ENCODE peak calls at places on chromosome 6, in eight cellular contexts. L is HT-29, U is choroid plexus epithelial cell, V is amniotic stem cell, R is sciatic nerve, H is NCI-H2029 treated with DMSO at 0.1 percent for 48 hours, O is dorsolateral prefrontal cortex, K is M059J. E is an unnamed sample.

GRCh38 chr6:41655706-41656668 is 17.7 kb downstream of the MDFI start:
- DNase-seq in L (no peak), U (peak), V (no peak), R (no peak), H (no peak), O (no peak), K (no peak), E (no peak)

GRCh38 chr6:165178056-165178455 is 131.3 kb downstream of the C6orf118 start:
- DNase-seq in L (no peak), U (no peak), V (no peak), R (no peak), H (no peak), O (no peak), K (peak), E (no peak)

GRCh38 chr6:51028271-51028670 is 209.6 kb downstream of the TFAP2B start:
- DNase-seq in L (no peak), U (peak), V (no peak), R (no peak), H (no peak), O (no peak), K (peak), E (no peak)

GRCh38 chr6:24323632-24324337 is 34.1 kb downstream of the DCDC2 start:
- DNase-seq in L (no peak), U (no peak), V (no peak), R (no peak), H (no peak), O (no peak), K (peak), E (no peak)

GRCh38 chr6:43978473-43979360 is 148.5 kb downstream of the MRPL14 start:
- DNase-seq in L (no peak), U (no peak), V (no peak), R (peak), H (no peak), O (no peak), K (no peak), E (peak)

GRCh38 chr6:24933868-24934401 is 1.8 kb downstream of the RIPOR2 start:
- DNase-seq in L (peak), U (peak), V (no peak), R (no peak), H (no peak), O (no peak), K (no peak), E (no peak)

GRCh38 chr6:53792016-53792415 is 2.8 kb upstream of the LRRC1 start:
- DNase-seq in L (no peak), U (no peak), V (no peak), R (no peak), H (no peak), O (no peak), K (no peak), E (no peak)

GRCh38 chr6:141335476-141335875 is 797.2 kb upstream of the GJE1 start:
- DNase-seq in L (no peak), U (no peak), V (no peak), R (no peak), H (no peak), O (no peak), K (no peak), E (no peak)

GRCh38 chr6:147135211-147135672 is 69.0 kb upstream of the STXBP5 start:
- DNase-seq in L (no peak), U (peak), V (no peak), R (no peak), H (peak), O (no peak), K (peak), E (no peak)

GRCh38 chr6:119610265-119610664 is 260.7 kb upstream of the MAN1A1 start:
- DNase-seq in L (no peak), U (no peak), V (no peak), R (no peak), H (no peak), O (no peak), K (no peak), E (no peak)

GRCh38 chr6:8731874-8732273 is 296.5 kb upstream of the SLC35B3 start:
- DNase-seq in L (no peak), U (no peak), V (no peak), R (no peak), H (no peak), O (no peak), K (peak), E (no peak)

GRCh38 chr6:3698021-3698420 is 53.5 kb downstream of the PXDC1 start:
- DNase-seq in L (no peak), U (peak), V (no peak), R (no peak), H (no peak), O (no peak), K (peak), E (no peak)

GRCh38 chr6:108914235-108915022 is 66.2 kb downstream of the ARMC2 start:
- DNase-seq in L (peak), U (peak), V (no peak), R (no peak), H (no peak), O (no peak), K (peak), E (no peak)

GRCh38 chr6:10424005-10424404 is 9.1 kb upstream of the TFAP2A start:
- DNase-seq in L (peak), U (no peak), V (no peak), R (no peak), H (no peak), O (no peak), K (no peak), E (no peak)

GRCh38 chr6:53608386-53608785 is 57.2 kb downstream of the KLHL31 start:
- DNase-seq in L (no peak), U (no peak), V (no peak), R (no peak), H (no peak), O (no peak), K (no peak), E (no peak)

GRCh38 chr6:30556964-30557682 is at the start of gene PRR3:
- DNase-seq in L (peak), U (peak), V (peak), R (peak), H (peak), O (peak), K (peak), E (peak)

GRCh38 chr6:135095716-135096115 is 41.1 kb upstream of the HBS1L start:
- DNase-seq in L (no peak), U (no peak), V (no peak), R (no peak), H (no peak), O (no peak), K (no peak), E (no peak)

GRCh38 chr6:55293116-55293515 is 34.2 kb upstream of the GFRAL start:
- DNase-seq in L (peak), U (peak), V (no peak), R (no peak), H (no peak), O (no peak), K (peak), E (no peak)